ENCODE peak calls at places on chromosomes 5 and 9, in ten cellular contexts. One of them, this sample, is unnamed.

GRCh38 chr9:113401027-113401792 is at the start of gene ALAD:
- DNase-seq in OCI-LY7: peak; percentile 99
- DNase-seq in HFF-Myc: peak; percentile 80
- DNase-seq in nephron progenitor cell: peak; percentile 100
- DNase-seq in activated CD8-positive, alpha-beta memory T cell treated with anti-CD3 and anti-CD28 coated beads, Interleukin-2, amount 10 ng/mL, durations not matched to agents 7 days and 5 days: peak; percentile 99
- DNase-seq in HTR-8/SVneo: peak; percentile 94
- DNase-seq in right lobe of liver: peak; percentile 100
- DNase-seq in endothelial cell: peak; percentile 100
- DNase-seq in AG10803: peak; percentile 98
- DNase-seq in activated T-helper 2 cell treated with anti-CD3 and anti-CD28 coated beads, Interferon-gamma antibody, Interleukin-2, Interleukin-4, amounts not matched to agents 10 μg/mL and 5 μg/mL and 100 μg/mL, durations not matched to agents 14 hours and 24 hours and 36 hours: peak; percentile 99
- DNase-seq in this sample: peak; percentile 99

GRCh38 chr5:38148021-38148625 is 110.2 kb upstream of the EGFLAM start:
- DNase-seq in OCI-LY7: no peak
- DNase-seq in HFF-Myc: no peak
- DNase-seq in nephron progenitor cell: no peak
- DNase-seq in activated CD8-positive, alpha-beta memory T cell treated with anti-CD3 and anti-CD28 coated beads, Interleukin-2, amount 10 ng/mL, durations not matched to agents 7 days and 5 days: no peak
- DNase-seq in HTR-8/SVneo: no peak
- DNase-seq in right lobe of liver: no peak
- DNase-seq in endothelial cell: no peak
- DNase-seq in AG10803: no peak
- DNase-seq in activated T-helper 2 cell treated with anti-CD3 and anti-CD28 coated beads, Interferon-gamma antibody, Interleukin-2, Interleukin-4, amounts not matched to agents 10 μg/mL and 5 μg/mL and 100 μg/mL, durations not matched to agents 14 hours and 24 hours and 36 hours: no peak
- DNase-seq in this sample: no peak

GRCh38 chr5:125198270-125198974 is 452.0 kb upstream of the ZNF608 start:
- DNase-seq in OCI-LY7: peak; percentile 47
- DNase-seq in HFF-Myc: peak; percentile 95
- DNase-seq in nephron progenitor cell: peak; percentile 57
- DNase-seq in activated CD8-positive, alpha-beta memory T cell treated with anti-CD3 and anti-CD28 coated beads, Interleukin-2, amount 10 ng/mL, durations not matched to agents 7 days and 5 days: no peak
- DNase-seq in HTR-8/SVneo: no peak
- DNase-seq in right lobe of liver: peak; percentile 58
- DNase-seq in endothelial cell: peak; percentile 20
- DNase-seq in AG10803: peak; percentile 63
- DNase-seq in activated T-helper 2 cell treated with anti-CD3 and anti-CD28 coated beads, Interferon-gamma antibody, Interleukin-2, Interleukin-4, amounts not matched to agents 10 μg/mL and 5 μg/mL and 100 μg/mL, durations not matched to agents 14 hours and 24 hours and 36 hours: no peak
- DNase-seq in this sample: peak; percentile 78

GRCh38 chr9:131475956-131476776 is 26.6 kb upstream of the POMT1 start:
- DNase-seq in OCI-LY7: no peak
- DNase-seq in HFF-Myc: no peak
- DNase-seq in nephron progenitor cell: no peak
- DNase-seq in activated CD8-positive, alpha-beta memory T cell treated with anti-CD3 and anti-CD28 coated beads, Interleukin-2, amount 10 ng/mL, durations not matched to agents 7 days and 5 days: no peak
- DNase-seq in HTR-8/SVneo: no peak
- DNase-seq in right lobe of liver: peak; percentile 55
- DNase-seq in endothelial cell: no peak
- DNase-seq in AG10803: no peak
- DNase-seq in activated T-helper 2 cell treated with anti-CD3 and anti-CD28 coated beads, Interferon-gamma antibody, Interleukin-2, Interleukin-4, amounts not matched to agents 10 μg/mL and 5 μg/mL and 100 μg/mL, durations not matched to agents 14 hours and 24 hours and 36 hours: no peak
- DNase-seq in this sample: no peak

GRCh38 chr9:5509573-5509972 is 758 bp upstream of the PDCD1LG2 start:
- DNase-seq in OCI-LY7: no peak
- DNase-seq in HFF-Myc: peak; percentile 92
- DNase-seq in nephron progenitor cell: no peak
- DNase-seq in activated CD8-positive, alpha-beta memory T cell treated with anti-CD3 and anti-CD28 coated beads, Interleukin-2, amount 10 ng/mL, durations not matched to agents 7 days and 5 days: no peak
- DNase-seq in HTR-8/SVneo: peak; percentile 54
- DNase-seq in right lobe of liver: no peak
- DNase-seq in endothelial cell: no peak
- DNase-seq in AG10803: peak; percentile 96
- DNase-seq in activated T-helper 2 cell treated with anti-CD3 and anti-CD28 coated beads, Interferon-gamma antibody, Interleukin-2, Interleukin-4, amounts not matched to agents 10 μg/mL and 5 μg/mL and 100 μg/mL, durations not matched to agents 14 hours and 24 hours and 36 hours: no peak
- DNase-seq in this sample: peak; percentile 83

GRCh38 chr9:107751522-107752235 is 262.1 kb upstream of the KLF4 start:
- DNase-seq in OCI-LY7: no peak
- DNase-seq in HFF-Myc: no peak
- DNase-seq in nephron progenitor cell: no peak
- DNase-seq in activated CD8-positive, alpha-beta memory T cell treated with anti-CD3 and anti-CD28 coated beads, Interleukin-2, amount 10 ng/mL, durations not matched to agents 7 days and 5 days: no peak
- DNase-seq in HTR-8/SVneo: no peak
- DNase-seq in right lobe of liver: no peak
- DNase-seq in endothelial cell: no peak
- DNase-seq in AG10803: peak; percentile 84
- DNase-seq in activated T-helper 2 cell treated with anti-CD3 and anti-CD28 coated beads, Interferon-gamma antibody, Interleukin-2, Interleukin-4, amounts not matched to agents 10 μg/mL and 5 μg/mL and 100 μg/mL, durations not matched to agents 14 hours and 24 hours and 36 hours: no peak
- DNase-seq in this sample: no peak

GRCh38 chr5:180122875-180123274 is 51.3 kb upstream of the RNF130 start:
- DNase-seq in OCI-LY7: no peak
- DNase-seq in HFF-Myc: no peak
- DNase-seq in nephron progenitor cell: no peak
- DNase-seq in activated CD8-positive, alpha-beta memory T cell treated with anti-CD3 and anti-CD28 coated beads, Interleukin-2, amount 10 ng/mL, durations not matched to agents 7 days and 5 days: no peak
- DNase-seq in HTR-8/SVneo: no peak
- DNase-seq in right lobe of liver: no peak
- DNase-seq in endothelial cell: no peak
- DNase-seq in AG10803: no peak
- DNase-seq in activated T-helper 2 cell treated with anti-CD3 and anti-CD28 coated beads, Interferon-gamma antibody, Interleukin-2, Interleukin-4, amounts not matched to agents 10 μg/mL and 5 μg/mL and 100 μg/mL, durations not matched to agents 14 hours and 24 hours and 36 hours: no peak
- DNase-seq in this sample: no peak

GRCh38 chr9:72755836-72756235 is 197.0 kb downstream of the ALDH1A1 start:
- DNase-seq in OCI-LY7: no peak
- DNase-seq in HFF-Myc: no peak
- DNase-seq in nephron progenitor cell: no peak
- DNase-seq in activated CD8-positive, alpha-beta memory T cell treated with anti-CD3 and anti-CD28 coated beads, Interleukin-2, amount 10 ng/mL, durations not matched to agents 7 days and 5 days: no peak
- DNase-seq in HTR-8/SVneo: no peak
- DNase-seq in right lobe of liver: no peak
- DNase-seq in endothelial cell: no peak
- DNase-seq in AG10803: no peak
- DNase-seq in activated T-helper 2 cell treated with anti-CD3 and anti-CD28 coated beads, Interferon-gamma antibody, Interleukin-2, Interleukin-4, amounts not matched to agents 10 μg/mL and 5 μg/mL and 100 μg/mL, durations not matched to agents 14 hours and 24 hours and 36 hours: no peak
- DNase-seq in this sample: no peak

GRCh38 chr9:123713282-123713681 is 216.6 kb downstream of the DENND1A start:
- DNase-seq in OCI-LY7: no peak
- DNase-seq in HFF-Myc: no peak
- DNase-seq in nephron progenitor cell: no peak
- DNase-seq in activated CD8-positive, alpha-beta memory T cell treated with anti-CD3 and anti-CD28 coated beads, Interleukin-2, amount 10 ng/mL, durations not matched to agents 7 days and 5 days: no peak
- DNase-seq in HTR-8/SVneo: no peak
- DNase-seq in right lobe of liver: no peak
- DNase-seq in endothelial cell: no peak
- DNase-seq in AG10803: no peak
- DNase-seq in activated T-helper 2 cell treated with anti-CD3 and anti-CD28 coated beads, Interferon-gamma antibody, Interleukin-2, Interleukin-4, amounts not matched to agents 10 μg/mL and 5 μg/mL and 100 μg/mL, durations not matched to agents 14 hours and 24 hours and 36 hours: no peak
- DNase-seq in this sample: no peak

This sample was measured in A673.